ENCODE peak calls at places on chromosomes 3 and 15, in ten cellular contexts. L is esophagus muscularis mucosa, Z is A549, W is SK-N-SH, V is K562, Q is H1, P is ovary, A is sigmoid colon, N is transverse colon, Y is stomach. O is an unnamed sample.

GRCh38 chr3:23992051-23992628 is 47.1 kb downstream of the NR1D2 start:
- DNase-seq in L (no peak), Z (no peak), W (peak; percentile 55), V (no peak), Q (no peak), P (no peak), A (no peak), N (no peak), Y (no peak), O (no peak)

GRCh38 chr15:76309561-76310330 is 1.5 kb downstream of the ETFA start:
- DNase-seq in L (no peak), Z (no peak), W (no peak), V (no peak), Q (no peak), P (no peak), A (no peak), N (no peak), Y (no peak), O (no peak)

GRCh38 chr3:162370136-162370535 is 873.5 kb downstream of the OTOL1 start:
- DNase-seq in L (no peak), Z (no peak), W (no peak), V (no peak), Q (no peak), P (no peak), A (no peak), N (no peak), Y (no peak), O (no peak)

GRCh38 chr15:51266548-51266947 is 71.8 kb downstream of the CYP19A1 start:
- DNase-seq in L (no peak), Z (no peak), W (no peak), V (no peak), Q (no peak), P (no peak), A (no peak), N (no peak), Y (no peak), O (no peak)

GRCh38 chr3:44265815-44266214 is 24.1 kb downstream of the TOPAZ1 start:
- DNase-seq in L (no peak), Z (no peak), W (no peak), V (no peak), Q (no peak), P (no peak), A (no peak), N (no peak), Y (no peak), O (no peak)

GRCh38 chr3:67381667-67382272 is 272.6 kb downstream of the SUCLG2 start:
- DNase-seq in L (no peak), Z (peak; percentile 15), W (peak; percentile 23), V (peak; percentile 27), Q (no peak), P (no peak), A (no peak), N (no peak), Y (no peak), O (peak; percentile 46)

GRCh38 chr3:58737644-58738043 is 71.1 kb upstream of the FAM3D start:
- DNase-seq in L (no peak), Z (no peak), W (no peak), V (no peak), Q (no peak), P (no peak), A (no peak), N (no peak), Y (no peak), O (no peak)

GRCh38 chr3:123424999-123425386 is 23.9 kb downstream of the ADCY5 start:
- DNase-seq in L (no peak), Z (no peak), W (no peak), V (no peak), Q (no peak), P (no peak), A (no peak), N (no peak), Y (no peak), O (no peak)

DNA sequence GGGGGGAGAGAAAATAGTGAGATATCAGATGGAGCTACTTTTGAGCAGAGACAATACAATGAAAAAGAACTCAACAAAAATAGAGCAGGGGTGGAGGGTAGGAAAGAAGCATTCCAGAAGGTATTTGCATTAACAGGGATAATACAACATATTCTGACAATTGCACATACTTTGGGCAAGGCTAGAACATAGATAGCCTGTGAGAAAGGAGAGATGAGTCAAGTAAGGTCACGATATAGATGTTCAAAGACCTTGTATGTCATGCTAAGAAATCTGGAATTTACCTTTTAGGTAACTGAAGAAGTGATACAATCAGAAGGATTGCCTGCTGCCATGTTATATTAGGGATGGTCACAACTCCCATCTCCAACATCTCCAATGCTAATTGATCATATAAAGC is 155.2 kb downstream of the GSK3B start:
- DNase-seq in L (no peak), Z (no peak), W (no peak), V (no peak), Q (no peak), P (no peak), A (no peak), N (no peak), Y (no peak), O (no peak)
- TF ChIP-seq EP300 in L (no peak), Z (no peak), W (no peak), V (no peak), Q (no peak), P (no peak), A (no peak), N (no peak), Y (no peak), O (no peak)

GRCh38 chr3:186180891-186181471 is 72.1 kb upstream of the ETV5 start:
- DNase-seq in L (no peak), Z (no peak), W (no peak), V (no peak), Q (no peak), P (no peak), A (no peak), N (no peak), Y (no peak), O (no peak)

GRCh38 chr3:186180151-186180550 is 71.3 kb upstream of the ETV5 start:
- DNase-seq in L (no peak), Z (no peak), W (no peak), V (no peak), Q (no peak), P (no peak), A (no peak), N (no peak), Y (no peak), O (no peak)

GRCh38 chr3:186176382-186176990 is 67.6 kb upstream of the ETV5 start:
- DNase-seq in L (no peak), Z (no peak), W (no peak), V (no peak), Q (no peak), P (no peak), A (no peak), N (no peak), Y (no peak), O (no peak)

GRCh38 chr3:186182850-186183249 is 74.0 kb upstream of the ETV5 start:
- DNase-seq in L (no peak), Z (no peak), W (peak; percentile 68), V (no peak), Q (no peak), P (no peak), A (no peak), N (no peak), Y (no peak), O (no peak)

GRCh38 chr3:186181901-186182300 is 73.0 kb upstream of the ETV5 start:
- DNase-seq in L (no peak), Z (no peak), W (no peak), V (no peak), Q (no peak), P (no peak), A (no peak), N (no peak), Y (no peak), O (no peak)
- TF ChIP-seq CTCF in L (no peak), Z (no peak), W (no peak), V (no peak), Q (no peak), P (no peak), A (no peak), N (no peak), Y (no peak), O (no peak)

GRCh38 chr3:197750863-197751737 is 1.4 kb downstream of the FYTTD1 start:
- DNase-seq in L (no peak), Z (peak; percentile 31), W (peak; percentile 32), V (peak; percentile 59), Q (no peak), P (peak; percentile 65), A (peak; percentile 90), N (peak; percentile 57), Y (peak; percentile 40), O (peak; percentile 67)
- TF ChIP-seq EP300 in L (no peak), Z (no peak), W (no peak), V (no peak), Q (no peak), P (no peak), A (no peak), N (no peak), Y (no peak), O (no peak)

DNA sequence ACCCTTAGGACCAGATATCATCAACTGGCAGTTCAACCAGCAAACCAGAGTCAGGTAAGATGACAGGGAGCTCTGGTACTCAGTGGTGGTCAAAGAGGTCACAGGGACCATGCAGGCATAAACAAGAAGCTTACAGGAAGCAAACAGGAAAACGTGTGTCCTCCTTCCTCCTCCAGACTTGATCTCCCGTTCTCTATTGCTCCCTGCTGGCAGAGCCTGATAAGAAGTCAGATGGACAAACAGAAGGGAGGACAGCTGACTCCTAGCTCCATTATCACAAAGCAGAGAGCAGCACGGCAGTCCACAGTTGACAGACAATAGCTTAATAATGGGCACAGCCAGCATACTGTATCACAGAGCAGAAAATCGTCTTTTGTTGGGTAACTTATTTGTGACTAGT is 156.5 kb upstream of the SLC2A2 start:
- DNase-seq in L (no peak), Z (peak; percentile 61), W (no peak), V (peak; percentile 92), Q (no peak), P (no peak), A (no peak), N (no peak), Y (no peak), O (no peak)
- TF ChIP-seq CTCF in L (no peak), Z (peak; percentile 39), W (no peak), V (peak; percentile 63), Q (peak; percentile 6), P (no peak), A (no peak), N (peak; percentile 26), Y (peak; percentile 35), O (no peak)

GRCh38 chr3:15460891-15461524 is 33.6 kb downstream of the EAF1 start:
- DNase-seq in L (no peak), Z (no peak), W (peak; percentile 82), V (no peak), Q (no peak), P (no peak), A (no peak), N (no peak), Y (no peak), O (no peak)
- TF ChIP-seq EP300 in L (no peak), Z (no peak), W (peak; percentile 79), V (no peak), Q (no peak), P (no peak), A (no peak), N (no peak), Y (no peak), O (no peak)

GRCh38 chr3:22257252-22257651 is 506.2 kb upstream of the ZNF385D start:
- DNase-seq in L (no peak), Z (no peak), W (no peak), V (no peak), Q (no peak), P (no peak), A (no peak), N (no peak), Y (no peak), O (no peak)
- TF ChIP-seq CTCF in L (no peak), Z (no peak), W (no peak), V (no peak), Q (no peak), P (no peak), A (no peak), N (no peak), Y (no peak), O (no peak)

O was measured in tibial nerve.